ENCODE peak calls at places on chromosomes 3 and 15, in five cellular contexts. Q is glomerular endothelial cell, C is Daoy, I is AG04450, H is GM20000. T is an unnamed sample.

GRCh38 chr3:42705962-42706585 is 3.5 kb upstream of the HHATL start:
- DNase-seq in Q (no peak), C (no peak), I (no peak), H (no peak), T (no peak)

GRCh38 chr15:74040115-74040850 is 42.1 kb downstream of the GOLGA6A start:
- DNase-seq in C (peak), I (peak), Q (peak), H (no peak), T (peak)

GRCh38 chr3:193872265-193872753 is 263.6 kb upstream of the HES1 start:
- DNase-seq in Q (no peak), C (peak), I (peak), H (no peak), T (peak)

GRCh38 chr15:48825075-48825474 is 14.2 kb upstream of the CEP152 start:
- DNase-seq in H (no peak), Q (no peak), C (no peak), I (no peak), T (no peak)

GRCh38 chr3:194879126-194879887 is 193.6 kb downstream of the FAM43A start:
- DNase-seq in I (no peak), Q (no peak), C (no peak), H (no peak), T (no peak)

GRCh38 chr3:12868039-12869024 is 27.0 kb upstream of the RPL32 start:
- DNase-seq in I (peak), C (peak), Q (peak), H (peak), T (peak)

GRCh38 chr15:67762610-67763368 is 62.5 kb upstream of the SKOR1 start:
- DNase-seq in H (peak), I (no peak), Q (no peak), C (no peak), T (peak)

GRCh38 chr3:13262493-13263211 is 157.5 kb downstream of the NUP210 start:
- DNase-seq in C (no peak), I (no peak), Q (peak), H (no peak), T (peak)

GRCh38 chr3:30492581-30493192 is 113.7 kb upstream of the TGFBR2 start:
- DNase-seq in Q (no peak), I (no peak), H (no peak), C (no peak), T (no peak)

GRCh38 chr3:193822492-193823220 is 229.6 kb downstream of the OPA1 start:
- DNase-seq in Q (no peak), I (no peak), H (no peak), C (peak), T (no peak)

GRCh38 chr15:71049706-71050422 is 65.4 kb upstream of the THSD4 start:
- DNase-seq in C (no peak), Q (no peak), H (no peak), I (no peak), T (no peak)